ENCODE peak calls at places on chromosome X, in four cellular contexts. S is left ventricle myocardium inferior, I is MM.1S, L is A549. M is an unnamed sample.
A peak's percentile ranks its signal among the peaks of the same experiment; 100 is the strongest.

GRCh38 chrX:16953606-16954211 is 7.3 kb downstream of the REPS2 start:
- DNase-seq in S (no peak), I (no peak), L (no peak), M (no peak)

GRCh38 chrX:102067966-102068723 is 57.3 kb upstream of the TCEAL2 start:
- DNase-seq in S (no peak), I (peak; percentile 41), L (peak; percentile 4), M (no peak)

GRCh38 chrX:53456254-53456653 is 22.1 kb upstream of the HSD17B10 start:
- DNase-seq in S (no peak), I (no peak), L (no peak), M (no peak)

GRCh38 chrX:39854772-39855747 is 242.7 kb downstream of the BCOR start:
- DNase-seq in S (no peak), I (peak; percentile 72), L (no peak), M (peak; percentile 72)

GRCh38 chrX:134676440-134676839 is 18.2 kb upstream of the PLAC1 start:
- DNase-seq in S (no peak), I (no peak), L (peak; percentile 7), M (no peak)

GRCh38 chrX:139120760-139121159 is 409.2 kb upstream of the FGF13 start:
- DNase-seq in S (no peak), I (no peak), L (no peak), M (no peak)

GRCh38 chrX:139554991-139555675 is 24.6 kb downstream of the F9 start:
- DNase-seq in S (no peak), I (no peak), L (no peak), M (no peak)

GRCh38 chrX:65601530-65602281 is 65.7 kb upstream of the MSN start:
- DNase-seq in S (peak; percentile 75), I (peak; percentile 34), L (no peak), M (peak; percentile 14)

GRCh38 chrX:24643116-24643515 is 4.0 kb downstream of the PCYT1B start:
- DNase-seq in S (no peak), I (no peak), L (no peak), M (no peak)

GRCh38 chrX:56550667-56551066 is 12.8 kb upstream of the UBQLN2 start:
- DNase-seq in S (no peak), I (no peak), L (no peak), M (no peak)

GRCh38 chrX:14776901-14777300 is 96.0 kb downstream of the FANCB start:
- DNase-seq in S (no peak), I (no peak), L (no peak), M (no peak)

GRCh38 chrX:134625315-134625718 is 33.0 kb downstream of the PLAC1 start:
- DNase-seq in S (no peak), I (no peak), L (no peak), M (no peak)

GRCh38 chrX:64975989-64976672 is at the start of gene ZC4H2:
- DNase-seq in S (peak; percentile 71), I (peak; percentile 69), L (peak; percentile 48), M (peak; percentile 34)

GRCh38 chrX:118864063-118864630 is 40.5 kb downstream of the ZCCHC12 start:
- DNase-seq in S (no peak), I (no peak), L (no peak), M (no peak)

GRCh38 chrX:80184854-80185253 is 170.3 kb downstream of the TBX22 start:
- DNase-seq in S (no peak), I (no peak), L (no peak), M (no peak)

GRCh38 chrX:130665214-130665613 is 237.8 kb downstream of the ENOX2 start:
- DNase-seq in S (no peak), I (no peak), L (no peak), M (no peak)

GRCh38 chrX:74492720-74493201 is 71.5 kb downstream of the SLC16A2 start:
- DNase-seq in S (no peak), I (no peak), L (no peak), M (no peak)

GRCh38 chrX:103878466-103879151 is 46.6 kb upstream of the RAB9B start:
- DNase-seq in S (no peak), I (no peak), L (no peak), M (no peak)

GRCh38 chrX:98956014-98956413 is 1454.1 kb downstream of the PCDH19 start:
- DNase-seq in S (no peak), I (no peak), L (no peak), M (no peak)

GRCh38 chrX:148459343-148459742 is 41.1 kb upstream of the AFF2 start:
- DNase-seq in S (no peak), I (no peak), L (no peak), M (no peak)

GRCh38 chrX:151703487-151703886 is 8.2 kb downstream of the PRRG3 start:
- DNase-seq in S (peak; percentile 70), I (no peak), L (no peak), M (no peak)

GRCh38 chrX:150569155-150569477 is 695 bp downstream of the MTM1 start:
- DNase-seq in S (peak; percentile 27), I (peak; percentile 55), L (no peak), M (peak; percentile 16)

GRCh38 chrX:143580266-143580665 is 55.6 kb downstream of the SLITRK4 start:
- DNase-seq in S (no peak), I (peak; percentile 14), L (no peak), M (no peak)

GRCh38 chrX:115940888-115941332 is 229.6 kb upstream of the AGTR2 start:
- DNase-seq in S (no peak), I (peak; percentile 84), L (no peak), M (no peak)

GRCh38 chrX:50996930-50997329 is 86.4 kb downstream of the BMP15 start:
- DNase-seq in S (no peak), I (no peak), L (no peak), M (no peak)

DNA sequence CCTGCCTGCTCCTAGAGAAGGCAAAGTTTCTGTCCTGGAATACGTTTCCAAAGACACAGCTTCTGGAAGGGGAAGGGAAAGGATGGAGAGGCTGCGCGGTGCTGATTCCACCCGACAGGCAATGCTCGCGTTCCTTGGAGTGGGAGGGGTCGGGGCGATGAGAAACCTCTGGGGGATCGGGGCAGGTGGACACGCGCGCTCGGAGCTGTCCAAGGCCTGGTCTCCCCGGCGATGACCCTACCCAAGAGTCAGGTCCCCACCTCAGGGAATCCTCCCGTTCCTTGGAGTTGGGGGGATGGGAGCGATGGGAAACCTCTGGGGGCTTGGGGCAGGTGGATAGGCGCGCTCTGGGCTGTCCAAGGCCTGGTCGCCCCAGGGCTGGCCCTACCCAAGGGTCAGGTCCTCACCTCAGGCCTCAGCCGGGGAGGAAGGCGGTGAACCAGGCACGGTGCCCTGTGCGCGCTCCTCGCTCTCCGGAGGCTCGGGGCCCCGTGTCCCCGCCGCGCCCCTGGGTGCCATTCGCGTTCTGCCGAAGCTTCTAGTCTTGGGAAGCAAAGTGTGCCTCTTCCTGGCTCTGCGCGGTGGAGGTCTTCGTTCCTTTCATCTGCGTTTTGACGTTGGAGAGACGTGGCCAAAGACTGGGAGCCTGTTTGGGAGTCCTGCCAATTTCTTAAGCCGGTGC is 10.6 kb upstream of the SHOX start:
- DNase-seq in S (no peak), I (no peak), L (no peak), M (no peak)
- H3K9me3 ChIP-seq in S (no peaks in the 10 kb centered on the region), I (no peaks in the 10 kb centered on the region), L (no peaks in the 10 kb centered on the region), M (no peaks in the 10 kb centered on the region)

GRCh38 chrX:154730271-154730883 is 20.5 kb downstream of the GAB3 start:
- DNase-seq in S (peak; percentile 46), I (no peak), L (no peak), M (no peak)

GRCh38 chrX:154728791-154729190 is 22.1 kb downstream of the GAB3 start:
- DNase-seq in S (no peak), I (no peak), L (no peak), M (no peak)

GRCh38 chrX:154731203-154731602 is 19.7 kb downstream of the GAB3 start:
- DNase-seq in S (no peak), I (no peak), L (no peak), M (no peak)

GRCh38 chrX:154727418-154728323 is 23.2 kb downstream of the GAB3 start:
- DNase-seq in S (peak; percentile 57), I (no peak), L (no peak), M (no peak)

DNA sequence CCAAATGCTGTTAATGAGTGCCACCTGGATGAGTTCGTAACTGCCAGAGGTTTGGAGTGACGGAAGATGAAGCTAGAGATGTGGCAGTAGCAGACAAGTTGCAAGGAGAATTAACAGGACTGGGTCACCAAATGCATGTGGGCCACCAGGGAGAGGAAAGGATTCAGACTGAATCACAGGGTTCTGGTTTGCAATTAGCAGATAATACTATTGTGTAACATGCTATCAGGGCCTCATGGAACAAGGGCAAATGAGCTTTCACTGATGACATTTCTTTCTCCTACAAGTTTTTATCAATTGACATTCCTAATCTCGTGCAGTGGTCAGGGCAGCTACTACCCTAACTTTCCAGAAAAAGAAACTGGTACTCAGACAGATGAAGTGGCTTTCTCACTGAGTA is 21.4 kb downstream of the GAB3 start:
- DNase-seq in S (no peak), I (no peak), L (no peak), M (no peak)
- H3K9me3 ChIP-seq in S (no peaks in the 10 kb centered on the region), I (no peaks in the 10 kb centered on the region), L (no peaks in the 10 kb centered on the region), M (no peaks in the 10 kb centered on the region)

DNA sequence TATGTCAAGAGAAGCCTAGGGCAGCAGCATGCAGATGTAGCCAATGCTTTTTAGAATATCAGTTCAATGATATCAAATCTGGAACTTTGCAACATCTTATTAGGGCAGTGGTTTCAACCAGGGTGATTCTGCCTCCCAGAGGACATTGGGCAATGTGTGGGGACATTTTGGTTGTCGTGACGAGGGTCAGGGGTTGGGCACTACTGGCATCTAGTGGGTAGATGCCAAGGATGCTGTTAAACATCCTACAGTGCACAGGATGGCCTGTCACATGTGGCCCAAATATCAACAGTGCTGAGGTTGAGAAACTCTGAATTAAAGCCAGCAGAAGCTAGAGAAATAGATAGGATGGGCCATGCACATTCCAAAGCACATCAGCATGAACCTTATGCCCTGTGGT is 152.3 kb downstream of the AMELX start:
- DNase-seq in S (no peak), I (peak; percentile 40), L (no peak), M (no peak)
- H3K9me3 ChIP-seq in S (no peaks in the 10 kb centered on the region), I (no peaks in the 10 kb centered on the region), L (no peaks in the 10 kb centered on the region), M (no peaks in the 10 kb centered on the region)

GRCh38 chrX:155000841-155001240 is 21.7 kb downstream of the F8 start:
- DNase-seq in S (no peak), I (no peak), L (no peak), M (no peak)
- H3K9me3 ChIP-seq in S (no peaks in the 10 kb centered on the region), I (no peaks in the 10 kb centered on the region), L (no peaks in the 10 kb centered on the region), M (no peaks in the 10 kb centered on the region)

GRCh38 chrX:46506076-46506475 is 39.1 kb downstream of the ZNF674 start:
- DNase-seq in S (no peak), I (no peak), L (no peak), M (no peak)

GRCh38 chrX:46500054-46500453 is 45.2 kb downstream of the ZNF674 start:
- DNase-seq in S (no peak), I (no peak), L (no peak), M (no peak)

DNA sequence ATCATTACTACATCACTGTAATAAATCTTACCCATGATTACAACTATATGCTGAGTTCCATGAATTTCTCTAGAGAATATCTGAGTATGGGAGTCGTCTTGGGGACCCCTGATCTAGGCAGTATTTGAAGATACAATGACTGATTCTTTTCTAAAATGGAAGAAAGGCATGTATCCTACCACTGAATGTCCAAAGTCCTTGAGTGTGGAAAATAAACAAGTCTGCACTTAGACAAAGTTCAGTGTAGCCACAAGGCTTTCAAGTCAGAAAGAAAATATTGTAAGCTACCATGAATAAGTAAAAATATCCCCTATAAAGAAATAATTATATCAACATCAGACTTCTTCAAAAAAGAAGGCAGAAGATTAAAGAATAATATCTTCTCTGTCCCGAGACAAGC is 42.4 kb downstream of the ZNF674 start:
- DNase-seq in S (no peak), I (no peak), L (no peak), M (no peak)
- H3K9me3 ChIP-seq in S (peaks cover 59% of the 10 kb centered on the region), I (no peaks in the 10 kb centered on the region), L (peaks cover 84% of the 10 kb centered on the region), M (peaks cover 2% of the 10 kb centered on the region)

GRCh38 chrX:57900961-57901360 is 9.3 kb downstream of the ZXDA start:
- DNase-seq in S (no peak), I (no peak), L (no peak), M (no peak)
- H3K9me3 ChIP-seq in S (no peaks in the 10 kb centered on the region), I (no peaks in the 10 kb centered on the region), L (no peaks in the 10 kb centered on the region), M (no peaks in the 10 kb centered on the region)

M was measured in T-helper 17 cell.